ENCODE peak calls at places on chromosome 1, in seven cellular contexts. J is A549, X is AG09309, D is AG04450, N is psoas muscle, W is heart right ventricle, P is RWPE2. Y is an unnamed sample.

GRCh38 chr1:103106426-103107321 is 1.6 kb downstream of the COL11A1 start:
- DNase-seq in P (no peak), W (no peak), X (no peak), N (peak), D (no peak), J (peak), Y (peak)

GRCh38 chr1:221904319-221904718 is 162.4 kb upstream of the DUSP10 start:
- DNase-seq in P (no peak), J (no peak), W (no peak), D (no peak), N (no peak), X (no peak), Y (no peak)

GRCh38 chr1:47113178-47113577 is 24.1 kb upstream of the CYP4A22 start:
- DNase-seq in J (no peak), D (no peak), P (no peak), X (no peak), W (no peak), N (no peak), Y (no peak)

GRCh38 chr1:8660455-8660854 is 157.0 kb downstream of the RERE start:
- DNase-seq in P (no peak), W (peak), D (peak), J (no peak), N (peak), X (peak), Y (peak)

GRCh38 chr1:234213576-234214128 is 159.6 kb upstream of the COA6 start:
- DNase-seq in W (no peak), N (no peak), D (no peak), P (no peak), X (no peak), J (no peak), Y (no peak)

GRCh38 chr1:27162090-27162489 is 7.2 kb upstream of the SLC9A1 start:
- DNase-seq in W (no peak), J (no peak), N (no peak), P (no peak), D (no peak), X (no peak), Y (no peak)

GRCh38 chr1:245858683-245859509 is 648.2 kb downstream of the SMYD3 start:
- DNase-seq in W (no peak), N (no peak), J (no peak), D (no peak), P (no peak), X (no peak), Y (no peak)

GRCh38 chr1:171595324-171595723 is 26.7 kb upstream of the MYOCOS start:
- DNase-seq in W (no peak), X (no peak), P (no peak), D (no peak), N (no peak), J (no peak), Y (no peak)

GRCh38 chr1:18972531-18972930 is 16.1 kb upstream of the IFFO2 start:
- DNase-seq in J (no peak), W (no peak), X (no peak), D (no peak), N (no peak), P (no peak), Y (no peak)

GRCh38 chr1:10210841-10211804 is 753 bp downstream of the KIF1B start:
- DNase-seq in D (peak), N (peak), J (peak), P (peak), W (peak), X (peak), Y (peak)

GRCh38 chr1:113976609-113977278 is 2.5 kb upstream of the OLFML3 start:
- DNase-seq in W (no peak), N (peak), P (no peak), J (peak), X (no peak), D (no peak), Y (no peak)
- TF ChIP-seq CTCF in W (peak), N (peak), P (peak), J (peak), X (peak), D (peak), Y (peak)

GRCh38 chr1:14921057-14921456 is 232.5 kb upstream of the TMEM51 start:
- DNase-seq in W (no peak), N (no peak), J (no peak), P (no peak), D (no peak), X (no peak), Y (no peak)
- TF ChIP-seq CTCF in W (no peak), N (no peak), J (no peak), P (no peak), D (peak), X (no peak), Y (no peak)

GRCh38 chr1:160116277-160117147 is 953 bp downstream of the ATP1A2 start:
- DNase-seq in D (no peak), P (no peak), X (no peak), N (peak), J (no peak), W (no peak), Y (no peak)

GRCh38 chr1:160114085-160114484 is 1.5 kb upstream of the ATP1A2 start:
- DNase-seq in P (no peak), W (peak), J (no peak), D (no peak), N (peak), X (no peak), Y (no peak)

GRCh38 chr1:160112370-160112769 is 3.2 kb upstream of the ATP1A2 start:
- DNase-seq in J (no peak), X (no peak), P (no peak), N (no peak), D (no peak), W (no peak), Y (no peak)

GRCh38 chr1:160115545-160116276 is at the start of gene ATP1A2:
- DNase-seq in X (no peak), P (no peak), J (no peak), D (no peak), N (peak), W (peak), Y (no peak)

DNA sequence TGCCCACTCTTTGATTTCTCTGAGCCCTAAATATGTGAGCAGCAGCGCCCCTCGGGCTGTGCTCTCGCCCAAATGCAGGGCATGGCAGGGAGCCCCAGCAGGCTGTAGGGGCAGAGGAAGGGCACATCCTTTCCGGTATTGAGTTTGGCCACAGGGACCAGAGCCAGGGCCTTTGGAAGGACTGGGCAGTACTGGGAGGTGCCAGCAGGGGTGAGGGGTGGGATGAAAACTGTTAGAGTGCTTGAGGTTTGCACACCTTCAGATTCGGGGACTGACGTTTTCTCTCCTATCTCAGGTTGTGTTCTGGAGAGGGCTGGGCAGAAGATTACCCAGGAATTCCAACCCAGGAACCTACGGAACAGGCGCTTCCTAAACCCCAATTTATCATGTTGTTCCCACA is 2.2 kb upstream of the ATP1A2 start:
- DNase-seq in D (no peak), P (no peak), J (no peak), W (no peak), X (no peak), N (peak), Y (no peak)
- TF ChIP-seq CTCF in D (peak), P (no peak), J (no peak), W (peak), X (no peak), N (peak), Y (no peak)

GRCh38 chr1:236137285-236137852 is 5.0 kb upstream of the GPR137B start:
- DNase-seq in X (no peak), W (no peak), N (no peak), P (no peak), D (no peak), J (no peak), Y (no peak)
- TF ChIP-seq CTCF in X (no peak), W (no peak), N (no peak), P (no peak), D (no peak), J (no peak), Y (no peak)

DNA sequence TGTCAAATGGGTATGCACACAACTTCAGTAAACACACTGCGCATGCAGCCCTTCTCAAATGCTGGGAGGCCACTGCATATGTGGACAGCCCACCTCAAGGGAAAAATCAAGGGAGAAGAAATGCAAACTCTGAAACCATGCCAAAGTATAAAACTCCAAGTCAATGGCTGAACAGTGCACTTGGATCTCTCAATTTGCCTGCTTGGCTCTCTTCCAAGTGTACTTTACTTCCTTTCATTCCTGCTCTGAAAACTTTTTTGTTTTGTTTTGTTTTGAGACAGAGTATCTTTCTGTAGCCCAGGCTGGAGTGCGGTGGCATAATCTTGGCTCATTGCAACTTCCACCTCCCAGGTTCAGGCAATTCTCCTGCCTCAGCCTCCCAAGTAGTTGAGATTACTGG is 18.8 kb upstream of the COP1 start:
- DNase-seq in J (no peak), N (no peak), D (no peak), W (no peak), X (no peak), P (no peak), Y (no peak)
- TF ChIP-seq CTCF in J (no peak), N (no peak), D (no peak), W (no peak), X (no peak), P (no peak), Y (no peak)

GRCh38 chr1:178739285-178740045 is 14.4 kb downstream of the RALGPS2 start:
- DNase-seq in D (peak), P (no peak), J (no peak), N (no peak), W (no peak), X (no peak), Y (no peak)

GRCh38 chr1:178738780-178739179 is 13.7 kb downstream of the RALGPS2 start:
- DNase-seq in N (no peak), X (no peak), P (no peak), J (no peak), D (no peak), W (no peak), Y (no peak)

DNA sequence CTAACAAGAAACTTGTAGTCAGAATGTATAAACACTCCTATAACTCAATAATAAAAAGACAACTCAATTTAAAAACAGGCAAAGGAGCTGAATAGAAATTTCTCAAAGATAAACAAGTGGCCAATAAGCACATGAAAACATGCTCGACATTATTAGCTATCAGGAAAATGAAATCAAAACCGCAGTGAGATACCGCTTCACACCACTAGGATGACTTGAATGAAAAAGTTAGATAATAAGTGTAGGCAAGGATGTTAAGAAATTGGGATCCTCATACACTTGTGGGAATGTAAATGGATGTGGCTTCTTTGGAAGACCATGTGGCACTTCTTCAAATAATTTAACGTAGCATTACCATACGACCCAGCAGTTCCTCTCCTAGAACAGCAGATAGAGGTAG is 8.9 kb downstream of the RALGPS2 start:
- DNase-seq in N (no peak), D (no peak), W (no peak), P (no peak), J (no peak), X (no peak), Y (no peak)
- TF ChIP-seq CTCF in N (peak), D (peak), W (no peak), P (no peak), J (no peak), X (no peak), Y (peak)

Y was measured in BE2C.